ENCODE peak calls at places on chromosome 12, in eight cellular contexts. F, J, V, H, K, B, S and Y are unnamed samples.

GRCh38 chr12:54159140-54159539 is 29.6 kb downstream of the SMUG1 start:
- DNase-seq in F (no peak), J (no peak), V (peak), H (peak), K (peak), B (no peak), S (no peak), Y (peak)

GRCh38 chr12:12720052-12720451 is 2.9 kb downstream of the CDKN1B start:
- DNase-seq in F (no peak), J (no peak), V (no peak), H (no peak), K (no peak), B (no peak), S (no peak), Y (no peak)

GRCh38 chr12:256225-256624 is 6.4 kb downstream of the SLC6A13 start:
- DNase-seq in F (no peak), J (no peak), V (no peak), H (no peak), K (no peak), B (no peak), S (no peak), Y (no peak)

GRCh38 chr12:21547437-21547836 is 21.3 kb downstream of the SPX start:
- DNase-seq in F (no peak), J (no peak), V (no peak), H (no peak), K (no peak), B (no peak), S (no peak), Y (no peak)

GRCh38 chr12:91931110-91931509 is 214.5 kb downstream of the BTG1 start:
- DNase-seq in F (no peak), J (peak), V (no peak), H (peak), K (no peak), B (no peak), S (no peak), Y (no peak)

GRCh38 chr12:114241973-114242434 is 163.9 kb downstream of the TBX5 start:
- DNase-seq in F (no peak), J (no peak), V (peak), H (no peak), K (no peak), B (no peak), S (no peak), Y (no peak)

GRCh38 chr12:87152084-87152483 is 877.1 kb downstream of the C12orf50 start:
- DNase-seq in F (no peak), J (no peak), V (no peak), H (no peak), K (no peak), B (no peak), S (no peak), Y (no peak)

GRCh38 chr12:93785262-93786010 is 108.3 kb downstream of the CRADD start:
- DNase-seq in F (no peak), J (peak), V (no peak), H (no peak), K (no peak), B (no peak), S (peak), Y (no peak)

GRCh38 chr12:67352682-67353081 is 83.5 kb downstream of the CAND1 start:
- DNase-seq in F (no peak), J (no peak), V (no peak), H (no peak), K (no peak), B (no peak), S (no peak), Y (no peak)

GRCh38 chr12:52832960-52833905 is 878 bp downstream of the KRT79 start:
- DNase-seq in F (no peak), J (no peak), V (no peak), H (no peak), K (no peak), B (no peak), S (no peak), Y (no peak)

GRCh38 chr12:40336573-40337199 is 111.9 kb downstream of the LRRK2 start:
- DNase-seq in F (no peak), J (peak), V (peak), H (no peak), K (no peak), B (no peak), S (no peak), Y (peak)

GRCh38 chr12:53143355-53143754 is 37.2 kb upstream of the ZNF740 start:
- DNase-seq in F (no peak), J (no peak), V (no peak), H (no peak), K (no peak), B (no peak), S (no peak), Y (no peak)

GRCh38 chr12:62647586-62647985 is 181.0 kb downstream of the MON2 start:
- DNase-seq in F (no peak), J (peak), V (no peak), H (no peak), K (no peak), B (no peak), S (no peak), Y (no peak)

GRCh38 chr12:117044790-117045174 is 54.4 kb downstream of the TESC start:
- DNase-seq in F (no peak), J (no peak), V (no peak), H (no peak), K (no peak), B (no peak), S (no peak), Y (no peak)

GRCh38 chr12:68240975-68241374 is 12.4 kb downstream of the IL22 start:
- DNase-seq in F (no peak), J (peak), V (peak), H (no peak), K (peak), B (peak), S (no peak), Y (peak)

GRCh38 chr12:127230843-127231260 is 1036.1 kb upstream of the TMEM132C start:
- DNase-seq in F (peak), J (peak), V (no peak), H (no peak), K (no peak), B (no peak), S (no peak), Y (no peak)

GRCh38 chr12:48034835-48035805 is 30.8 kb upstream of the COL2A1 start:
- DNase-seq in F (no peak), J (no peak), V (no peak), H (no peak), K (no peak), B (no peak), S (no peak), Y (no peak)

GRCh38 chr12:51886021-51886710 is 1.7 kb upstream of the ANKRD33 start:
- DNase-seq in F (peak), J (peak), V (peak), H (no peak), K (peak), B (no peak), S (peak), Y (no peak)

GRCh38 chr12:11879306-11879705 is 191.4 kb upstream of the BCL2L14 start:
- DNase-seq in F (no peak), J (peak), V (no peak), H (no peak), K (no peak), B (no peak), S (no peak), Y (no peak)

GRCh38 chr12:46921754-46922113 is 95.9 kb upstream of the SLC38A4 start:
- DNase-seq in F (no peak), J (peak), V (no peak), H (no peak), K (no peak), B (no peak), S (no peak), Y (no peak)

GRCh38 chr12:132904718-132905328 is 17.4 kb upstream of the CHFR start:
- DNase-seq in F (no peak), J (peak), V (peak), H (peak), K (peak), B (peak), S (peak), Y (peak)

GRCh38 chr12:116113398-116114130 is 163.9 kb downstream of the MED13L start:
- DNase-seq in F (no peak), J (no peak), V (no peak), H (no peak), K (no peak), B (no peak), S (no peak), Y (no peak)

GRCh38 chr12:29427964-29428363 is 47.0 kb upstream of the ERGIC2 start:
- DNase-seq in F (no peak), J (no peak), V (peak), H (no peak), K (peak), B (no peak), S (no peak), Y (peak)

GRCh38 chr12:3244219-3244750 is 167.1 kb downstream of the TSPAN9 start:
- DNase-seq in F (no peak), J (no peak), V (no peak), H (no peak), K (no peak), B (no peak), S (no peak), Y (no peak)

GRCh38 chr12:121472150-121472905 is 72.4 kb downstream of the RNF34 start:
- DNase-seq in F (no peak), J (no peak), V (no peak), H (no peak), K (no peak), B (no peak), S (no peak), Y (no peak)

GRCh38 chr12:42372154-42372791 is 46.3 kb downstream of the PPHLN1 start:
- DNase-seq in F (peak), J (peak), V (peak), H (no peak), K (peak), B (no peak), S (no peak), Y (peak)

GRCh38 chr12:123141615-123142517 is 9.0 kb downstream of the PITPNM2 start:
- DNase-seq in F (peak), J (peak), V (no peak), H (peak), K (no peak), B (peak), S (peak), Y (no peak)

GRCh38 chr12:50984899-50985298 is 32.6 kb downstream of the HIGD1C start:
- DNase-seq in F (no peak), J (no peak), V (no peak), H (no peak), K (no peak), B (no peak), S (no peak), Y (no peak)

GRCh38 chr12:89988156-89988555 is 279.5 kb upstream of the ATP2B1 start:
- DNase-seq in F (no peak), J (peak), V (no peak), H (no peak), K (no peak), B (no peak), S (no peak), Y (no peak)

GRCh38 chr12:61356485-61356884 is 903.7 kb upstream of the USP15 start:
- DNase-seq in F (no peak), J (no peak), V (no peak), H (no peak), K (no peak), B (no peak), S (no peak), Y (no peak)

GRCh38 chr12:46360908-46361666 is 11.5 kb downstream of the SLC38A2 start:
- DNase-seq in F (no peak), J (no peak), V (peak), H (no peak), K (peak), B (no peak), S (no peak), Y (peak)

GRCh38 chr12:130872179-130873096 is 572 bp downstream of the RAN start:
- DNase-seq in F (no peak), J (peak), V (peak), H (peak), K (peak), B (peak), S (no peak), Y (peak)

GRCh38 chr12:22014041-22014782 is 31.8 kb upstream of the CMAS start:
- DNase-seq in F (no peak), J (no peak), V (no peak), H (no peak), K (no peak), B (no peak), S (no peak), Y (no peak)

GRCh38 chr12:56630180-56630632 is at the start of gene BAZ2A:
- DNase-seq in F (no peak), J (peak), V (peak), H (peak), K (peak), B (peak), S (peak), Y (peak)

GRCh38 chr12:94710933-94711332 is 60.6 kb upstream of the TMCC3 start:
- DNase-seq in F (no peak), J (peak), V (peak), H (no peak), K (peak), B (no peak), S (no peak), Y (peak)

GRCh38 chr12:49885118-49885517 is 18.6 kb downstream of the FAIM2 start:
- DNase-seq in F (no peak), J (no peak), V (no peak), H (no peak), K (no peak), B (peak), S (no peak), Y (no peak)

GRCh38 chr12:39420043-39420442 is 22.9 kb downstream of the KIF21A start:
- DNase-seq in F (no peak), J (no peak), V (no peak), H (no peak), K (no peak), B (no peak), S (no peak), Y (no peak)

GRCh38 chr12:14948672-14949071 is 10.3 kb upstream of the ERP27 start:
- DNase-seq in F (peak), J (peak), V (peak), H (no peak), K (peak), B (no peak), S (no peak), Y (peak)

DNA sequence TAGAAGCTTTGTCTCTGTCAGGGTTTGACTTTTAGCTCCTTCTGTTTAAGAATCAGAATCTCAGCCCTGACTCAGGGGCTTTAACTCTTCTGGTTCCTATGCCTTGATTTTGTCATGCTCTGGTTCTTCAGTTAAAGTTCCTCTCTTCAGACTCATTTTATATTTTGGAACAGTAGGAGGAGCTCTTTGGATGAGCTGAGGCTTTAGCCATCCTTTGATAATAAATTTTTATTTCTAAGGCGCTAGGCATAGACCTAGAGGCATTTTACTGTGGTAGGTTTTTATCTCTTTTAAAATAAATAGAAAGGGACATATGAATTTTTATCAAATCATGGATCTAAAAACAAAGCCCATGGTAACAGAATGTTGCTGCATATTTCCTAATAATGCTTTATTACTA is 51.7 kb downstream of the ATP23 start:
- DNase-seq in F (no peak), J (peak), V (no peak), H (no peak), K (no peak), B (no peak), S (no peak), Y (no peak)
- TF ChIP-seq CTCF in F (peak), J (peak), V (no peak), H (no peak), K (no peak), B (no peak), S (peak), Y (no peak)

DNA sequence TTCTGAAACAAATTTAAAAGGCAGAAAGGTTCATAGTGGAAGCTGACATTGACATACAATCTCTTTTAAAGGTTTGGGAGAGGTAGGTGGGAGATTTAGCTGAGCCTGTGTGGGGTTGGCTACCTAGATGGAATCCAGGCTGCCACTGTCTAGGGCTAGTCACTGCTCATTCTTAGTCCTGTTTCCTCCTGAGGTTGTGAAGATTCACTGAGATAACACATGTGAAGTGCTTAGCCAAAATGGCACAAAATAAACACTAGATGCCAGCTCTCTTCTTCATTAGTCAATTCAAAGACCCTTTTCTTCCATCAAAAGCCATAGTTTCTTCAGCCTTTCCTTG is 3.3 kb downstream of the MYF6 start:
- DNase-seq in F (no peak), J (no peak), V (no peak), H (no peak), K (no peak), B (no peak), S (no peak), Y (no peak)
- TF ChIP-seq CTCF in F (no peak), J (no peak), V (peak), H (no peak), K (no peak), B (no peak), S (no peak), Y (no peak)

GRCh38 chr12:124477109-124477915 is 90.1 kb downstream of the NCOR2 start:
- DNase-seq in F (no peak), J (no peak), V (no peak), H (no peak), K (peak), B (no peak), S (no peak), Y (no peak)

GRCh38 chr12:124476011-124476400 is 91.4 kb downstream of the NCOR2 start:
- DNase-seq in F (no peak), J (no peak), V (no peak), H (no peak), K (no peak), B (no peak), S (no peak), Y (no peak)

GRCh38 chr12:124472690-124473279 is 94.6 kb downstream of the NCOR2 start:
- DNase-seq in F (no peak), J (no peak), V (no peak), H (no peak), K (no peak), B (no peak), S (no peak), Y (no peak)

GRCh38 chr12:124474709-124475108 is 92.7 kb downstream of the NCOR2 start:
- DNase-seq in F (no peak), J (no peak), V (no peak), H (no peak), K (no peak), B (no peak), S (no peak), Y (no peak)

GRCh38 chr12:124475295-124476010 is 92.0 kb downstream of the NCOR2 start:
- DNase-seq in F (no peak), J (no peak), V (no peak), H (no peak), K (no peak), B (no peak), S (no peak), Y (no peak)
- TF ChIP-seq CTCF in F (no peak), J (no peak), V (no peak), H (no peak), K (no peak), B (no peak), S (no peak), Y (no peak)

DNA sequence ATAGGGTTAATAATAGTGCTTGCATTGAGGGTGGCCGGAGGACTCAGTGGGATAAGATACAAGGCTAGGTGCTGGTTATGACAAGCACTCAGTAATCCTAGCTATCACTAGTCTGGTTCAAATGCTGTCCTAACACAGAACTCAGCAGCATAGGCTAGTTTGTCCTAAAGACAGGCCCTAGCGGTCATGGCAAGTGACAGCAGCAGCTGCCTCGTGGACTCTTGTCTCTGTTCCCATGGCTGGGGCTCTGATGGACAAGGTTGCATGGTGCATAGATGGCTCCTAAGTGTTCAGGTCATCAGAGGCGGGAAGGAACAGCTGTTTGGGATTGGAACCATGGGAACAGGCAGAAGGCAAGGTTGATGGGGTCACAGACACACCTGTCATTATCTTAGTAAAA is 42.4 kb upstream of the IGF1 start:
- DNase-seq in F (no peak), J (no peak), V (no peak), H (no peak), K (no peak), B (no peak), S (no peak), Y (no peak)
- TF ChIP-seq CTCF in F (no peak), J (no peak), V (no peak), H (no peak), K (no peak), B (no peak), S (no peak), Y (no peak)

GRCh38 chr12:80936642-80937390 is 918 bp downstream of the LIN7A start:
- DNase-seq in F (no peak), J (peak), V (no peak), H (peak), K (no peak), B (peak), S (no peak), Y (peak)
- TF ChIP-seq CTCF in F (no peak), J (no peak), V (no peak), H (no peak), K (no peak), B (no peak), S (no peak), Y (no peak)

GRCh38 chr12:112503521-112503920 is 84.8 kb downstream of the PTPN11 start:
- DNase-seq in F (no peak), J (no peak), V (no peak), H (no peak), K (no peak), B (no peak), S (no peak), Y (no peak)

GRCh38 chr12:112506513-112507166 is 87.9 kb downstream of the PTPN11 start:
- DNase-seq in F (no peak), J (no peak), V (no peak), H (no peak), K (no peak), B (no peak), S (no peak), Y (no peak)
- TF ChIP-seq CTCF in F (no peak), J (no peak), V (no peak), H (no peak), K (no peak), B (no peak), S (no peak), Y (no peak)

GRCh38 chr12:105281694-105282049 is 45.7 kb upstream of the APPL2 start:
- DNase-seq in F (no peak), J (no peak), V (no peak), H (peak), K (no peak), B (no peak), S (no peak), Y (no peak)

GRCh38 chr12:105275997-105276760 is 40.2 kb upstream of the APPL2 start:
- DNase-seq in F (no peak), J (no peak), V (peak), H (no peak), K (no peak), B (no peak), S (no peak), Y (no peak)

GRCh38 chr12:105280966-105281693 is 45.2 kb upstream of the APPL2 start:
- DNase-seq in F (no peak), J (no peak), V (no peak), H (peak), K (no peak), B (no peak), S (no peak), Y (no peak)

GRCh38 chr12:105279460-105280056 is 43.6 kb upstream of the APPL2 start:
- DNase-seq in F (no peak), J (no peak), V (peak), H (peak), K (peak), B (no peak), S (no peak), Y (peak)

DNA sequence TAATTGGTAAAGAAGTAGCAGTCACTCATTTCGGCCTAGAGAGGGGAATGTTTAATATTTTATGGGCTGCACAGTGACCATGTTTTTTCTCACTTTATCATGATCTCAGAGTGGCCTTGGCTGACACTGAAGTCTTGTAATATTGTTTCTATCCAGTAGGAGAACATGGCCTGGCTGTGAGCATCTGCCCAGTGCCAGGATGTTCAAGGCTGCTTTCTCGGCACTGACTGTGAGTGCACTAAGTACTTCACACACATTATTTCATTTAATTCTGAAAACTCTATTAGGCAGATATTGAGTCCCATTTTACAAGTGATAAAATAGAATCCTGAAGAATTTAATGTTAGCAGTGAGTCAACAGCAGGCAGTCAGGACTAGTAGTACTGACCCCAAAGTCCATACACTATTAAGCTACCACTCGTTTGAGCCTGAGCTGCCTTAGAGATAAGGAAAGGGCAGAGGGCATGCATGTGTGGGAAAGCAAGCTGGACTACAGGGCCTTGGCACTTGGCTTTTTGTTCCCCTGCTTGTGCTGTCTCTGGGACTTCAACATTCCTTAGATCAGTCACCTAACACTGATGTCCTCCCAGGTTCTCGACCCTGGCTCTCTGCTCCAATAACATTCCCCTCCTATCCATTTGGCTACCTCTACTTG is 42.2 kb upstream of the APPL2 start:
- DNase-seq in F (no peak), J (peak), V (peak), H (peak), K (no peak), B (no peak), S (no peak), Y (no peak)
- TF ChIP-seq CTCF in F (peak), J (peak), V (peak), H (no peak), K (no peak), B (no peak), S (no peak), Y (no peak)